ENCODE peak calls at places on chromosomes 4 and X, in eight cellular contexts. I, S, Y, Q, Z, V, J and E are unnamed samples.

GRCh38 chr4:125313989-125314602 is 659 bp upstream of the FAT4 start:
- DNase-seq in S (no peak), Y (no peak), Q (peak; percentile 78), Z (no peak), I (no peak), V (no peak), J (no peak), E (no peak)

GRCh38 chr4:10977534-10977933 is 293.0 kb upstream of the CLNK start:
- DNase-seq in V (no peak), S (no peak), Q (no peak), I (no peak), Z (no peak), J (no peak), Y (no peak), E (no peak)

GRCh38 chr4:95193391-95194224 is 355.2 kb downstream of the UNC5C start:
- DNase-seq in V (no peak), Z (no peak), I (no peak), Y (no peak), Q (no peak), J (no peak), S (no peak), E (no peak)

GRCh38 chr4:154626793-154627484 is 14.5 kb upstream of the FGG start:
- DNase-seq in J (peak; percentile 62), I (peak; percentile 24), Z (peak; percentile 64), S (peak; percentile 27), Q (peak; percentile 90), Y (peak; percentile 74), V (peak; percentile 64), E (no peak)

GRCh38 chrX:24805201-24805600 is 111.5 kb downstream of the POLA1 start:
- DNase-seq in Z (no peak), Q (no peak), J (no peak), Y (no peak), S (no peak), I (no peak), V (no peak), E (no peak)

GRCh38 chrX:30713061-30713525 is 59.9 kb downstream of the GK start:
- DNase-seq in Q (peak; percentile 70), S (peak; percentile 34), Z (no peak), Y (peak; percentile 30), J (peak; percentile 18), I (peak; percentile 36), V (peak; percentile 47), E (peak; percentile 12)

GRCh38 chr4:99159699-99160098 is 15.6 kb upstream of the ADH4 start:
- DNase-seq in Y (no peak), Q (no peak), V (no peak), Z (no peak), J (no peak), S (no peak), I (no peak), E (no peak)

GRCh38 chrX:83845397-83845796 is 15.5 kb upstream of the CYLC1 start:
- DNase-seq in I (peak; percentile 18), S (peak; percentile 15), V (no peak), Q (peak; percentile 53), Z (no peak), Y (peak; percentile 1), J (no peak), E (peak; percentile 20)

GRCh38 chr4:3324093-3324815 is 31.4 kb downstream of the RGS12 start:
- DNase-seq in S (no peak), V (peak; percentile 14), J (no peak), Z (no peak), I (no peak), Q (peak; percentile 56), Y (no peak), E (no peak)

GRCh38 chrX:109384569-109385174 is 97.2 kb downstream of the GUCY2F start:
- DNase-seq in J (peak; percentile 4), V (no peak), S (no peak), Q (peak; percentile 71), Y (no peak), I (no peak), Z (no peak), E (no peak)

GRCh38 chr4:55973650-55974049 is 24.9 kb downstream of the CEP135 start:
- DNase-seq in J (no peak), Q (no peak), V (no peak), S (no peak), Z (no peak), I (no peak), Y (no peak), E (no peak)

GRCh38 chr4:185013715-185014114 is 4.6 kb upstream of the HELT start:
- DNase-seq in Z (no peak), V (no peak), I (no peak), Q (no peak), J (no peak), S (no peak), Y (no peak), E (no peak)

GRCh38 chr4:116361782-116362181 is 723.6 kb downstream of the TRAM1L1 start:
- DNase-seq in J (no peak), Q (no peak), S (peak; percentile 1), Y (no peak), Z (no peak), V (no peak), I (no peak), E (no peak)

GRCh38 chr4:94507708-94508107 is 56.0 kb downstream of the PDLIM5 start:
- DNase-seq in J (peak; percentile 6), Q (no peak), S (peak; percentile 91), V (no peak), Y (peak; percentile 71), Z (no peak), I (peak; percentile 40), E (peak; percentile 22)